ENCODE peak calls at places on chromosomes 6 and 20, in ten cellular contexts. J is HFF-Myc, D is breast epithelium, X is hepatocyte, U is cardiac fibroblast, G is sigmoid colon, H is ascending aorta, E is astrocyte of the spinal cord, C is dorsolateral prefrontal cortex, A is kidney epithelial cell. L is an unnamed sample.

GRCh38 chr6:97674802-97675201 is 391.8 kb upstream of the MMS22L start:
- DNase-seq in J (no peak), D (no peak), X (no peak), U (no peak), G (peak; percentile 36), H (no peak), E (peak; percentile 39), C (no peak), A (no peak), L (no peak)

GRCh38 chr6:22003219-22003779 is 293.5 kb downstream of the PRL start:
- DNase-seq in J (no peak), D (no peak), X (no peak), U (no peak), G (no peak), H (no peak), E (peak; percentile 28), C (no peak), A (no peak), L (no peak)

GRCh38 chr6:2021713-2022125 is 223.7 kb downstream of the GMDS start:
- DNase-seq in J (peak; percentile 63), D (peak; percentile 42), X (peak; percentile 14), U (peak; percentile 76), G (peak; percentile 67), H (no peak), E (peak; percentile 81), C (peak; percentile 54), A (no peak), L (peak; percentile 57)

GRCh38 chr20:25250508-25250907 is 2.6 kb downstream of the PYGB start:
- DNase-seq in J (no peak), D (peak; percentile 11), X (peak; percentile 3), U (no peak), G (no peak), H (peak; percentile 51), E (peak; percentile 47), C (peak; percentile 21), A (no peak), L (peak; percentile 90)

GRCh38 chr20:19735446-19735845 is 22.6 kb upstream of the RIN2 start:
- DNase-seq in J (peak; percentile 40), D (peak; percentile 52), X (peak; percentile 69), U (peak; percentile 91), G (peak; percentile 85), H (peak; percentile 93), E (peak; percentile 81), C (no peak), A (peak; percentile 75), L (peak; percentile 87)

GRCh38 chr6:31702421-31702818 is 704 bp downstream of the ABHD16A start:
- DNase-seq in J (no peak), D (no peak), X (no peak), U (no peak), G (no peak), H (no peak), E (no peak), C (no peak), A (no peak), L (peak; percentile 76)

GRCh38 chr6:82270791-82271392 is 23.3 kb upstream of the IBTK start:
- DNase-seq in J (no peak), D (no peak), X (peak; percentile 32), U (peak; percentile 54), G (no peak), H (no peak), E (peak; percentile 50), C (no peak), A (no peak), L (no peak)

GRCh38 chr6:106103728-106104109 is 17.6 kb downstream of the PRDM1 start:
- DNase-seq in J (no peak), D (peak; percentile 68), X (no peak), U (no peak), G (no peak), H (no peak), E (no peak), C (no peak), A (no peak), L (no peak)

GRCh38 chr6:41073968-41074691 is 1.4 kb downstream of the NFYA start:
- DNase-seq in J (no peak), D (no peak), X (peak; percentile 49), U (peak; percentile 34), G (no peak), H (no peak), E (peak; percentile 31), C (no peak), A (no peak), L (peak; percentile 85)

GRCh38 chr6:127100510-127101140 is 17.8 kb upstream of the RSPO3 start:
- DNase-seq in J (no peak), D (no peak), X (no peak), U (peak; percentile 25), G (no peak), H (no peak), E (peak; percentile 42), C (no peak), A (no peak), L (peak; percentile 44)
- TF ChIP-seq CTCF in J (no peak), D (no peak), X (peak; percentile 45), U (peak; percentile 47), G (no peak), H (no peak), E (peak; percentile 39), C (peak; percentile 21), A (peak; percentile 15), L (peak; percentile 53)

DNA sequence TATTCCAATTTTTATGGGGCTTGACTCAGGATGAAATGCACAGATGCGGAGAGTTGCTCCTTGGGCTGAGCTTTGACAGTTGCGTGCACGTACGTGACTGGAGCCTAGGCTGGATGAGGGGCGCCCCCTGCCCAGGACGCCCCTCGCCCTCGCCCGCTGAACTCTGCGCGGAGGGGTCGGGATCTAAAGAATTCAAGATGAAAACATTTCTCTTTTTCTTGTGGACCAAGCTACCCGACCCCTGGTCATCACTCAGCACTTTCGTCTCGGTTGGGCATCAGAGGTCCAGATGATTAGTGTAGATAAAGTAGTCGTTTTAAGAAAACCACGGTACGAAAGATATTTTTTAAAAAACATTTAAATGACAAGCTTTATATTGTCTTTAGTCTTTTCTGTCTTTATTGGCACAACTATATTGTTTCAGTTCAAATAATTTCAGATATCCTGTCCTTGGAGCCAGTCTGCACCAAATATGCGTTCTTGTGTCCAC is 745 bp downstream of the DTD1 start:
- DNase-seq in J (no peak), D (no peak), X (no peak), U (no peak), G (no peak), H (no peak), E (no peak), C (no peak), A (no peak), L (no peak)
- TF ChIP-seq CTCF in J (no peak), D (no peak), X (no peak), U (no peak), G (no peak), H (no peak), E (no peak), C (no peak), A (no peak), L (no peak)

DNA sequence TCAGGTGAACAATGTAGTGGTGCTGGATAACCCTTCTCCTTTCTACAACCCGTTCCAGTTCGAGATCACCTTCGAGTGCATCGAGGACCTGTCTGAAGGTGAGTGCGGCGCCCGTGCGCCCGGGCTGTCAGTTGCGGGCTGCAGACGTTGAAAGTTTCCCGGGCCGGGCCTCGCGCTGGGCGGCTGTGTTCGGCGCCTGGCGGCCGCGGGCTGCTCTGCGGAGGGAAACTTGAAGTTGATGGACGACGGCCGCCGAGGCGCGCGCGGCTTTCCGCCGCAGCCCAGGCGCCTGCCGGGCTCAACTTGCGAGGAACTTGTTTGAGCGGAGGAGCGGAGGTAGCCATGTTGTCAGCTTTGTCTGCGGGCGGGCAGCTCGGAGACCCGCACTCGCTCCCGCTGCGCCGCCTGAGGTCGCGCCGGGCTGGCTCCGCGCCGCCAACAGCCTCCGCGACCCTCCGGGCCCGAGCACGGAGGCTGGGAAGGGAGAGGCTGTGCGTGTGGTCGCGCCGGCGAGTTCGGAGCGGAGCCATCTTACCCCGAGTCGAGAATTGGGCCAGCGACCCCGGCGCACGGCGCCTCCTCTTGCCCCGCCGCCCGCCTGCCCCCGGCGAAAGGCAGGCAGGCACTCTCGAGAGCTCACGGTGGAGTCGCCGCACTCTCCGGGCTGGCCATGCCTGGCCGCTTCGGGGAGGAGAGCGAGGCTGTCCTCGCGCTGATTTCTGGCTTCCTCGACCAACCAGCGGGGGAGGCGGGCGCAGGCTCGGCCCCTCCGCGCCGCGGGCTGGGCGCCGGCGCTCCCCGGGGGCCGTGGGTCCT is 681 bp downstream of the ASF1A start:
- DNase-seq in J (no peak), D (peak; percentile 29), X (peak; percentile 74), U (peak; percentile 78), G (peak; percentile 79), H (peak; percentile 80), E (peak; percentile 72), C (no peak), A (no peak), L (peak; percentile 95)
- TF ChIP-seq CTCF in J (no peak), D (no peak), X (no peak), U (no peak), G (no peak), H (no peak), E (no peak), C (no peak), A (no peak), L (no peak)

GRCh38 chr20:50744143-50744792 is 12.9 kb downstream of the PARD6B start:
- DNase-seq in J (peak; percentile 81), D (peak; percentile 78), X (peak; percentile 92), U (peak; percentile 93), G (peak; percentile 90), H (peak; percentile 87), E (peak; percentile 90), C (no peak), A (no peak), L (peak; percentile 93)
- TF ChIP-seq CTCF in J (peak; percentile 24), D (no peak), X (peak; percentile 59), U (peak; percentile 47), G (no peak), H (peak; percentile 45), E (peak; percentile 55), C (no peak), A (peak; percentile 60), L (peak; percentile 55)

GRCh38 chr6:28408076-28408802 is 8.7 kb upstream of the ZSCAN12 start:
- DNase-seq in J (no peak), D (no peak), X (peak; percentile 21), U (no peak), G (no peak), H (no peak), E (no peak), C (no peak), A (no peak), L (no peak)
- TF ChIP-seq CTCF in J (no peak), D (no peak), X (no peak), U (no peak), G (no peak), H (no peak), E (no peak), C (no peak), A (no peak), L (no peak)

DNA sequence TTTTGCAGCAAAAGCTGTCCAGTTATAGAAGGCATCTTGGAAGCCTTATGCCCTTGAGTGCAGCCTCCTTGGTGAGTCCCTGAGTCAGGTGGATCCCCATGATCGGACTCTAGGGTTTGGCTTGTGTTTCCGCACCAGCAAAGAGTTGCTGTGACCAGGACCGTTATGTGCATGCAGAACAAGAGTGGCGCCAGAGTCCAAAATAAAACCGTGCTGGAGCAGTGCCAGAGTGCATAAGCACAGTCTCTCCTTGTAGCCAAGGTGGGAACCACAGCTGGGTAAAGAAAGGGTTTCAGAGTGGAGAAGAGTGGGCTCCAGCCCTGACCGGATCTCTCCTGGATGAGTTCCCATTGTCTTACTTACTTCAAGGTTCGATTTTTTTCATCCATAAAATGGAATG is 58.6 kb downstream of the FOXA2 start:
- DNase-seq in J (no peak), D (no peak), X (no peak), U (no peak), G (no peak), H (no peak), E (no peak), C (no peak), A (no peak), L (no peak)
- TF ChIP-seq CTCF in J (no peak), D (no peak), X (no peak), U (no peak), G (no peak), H (no peak), E (no peak), C (no peak), A (no peak), L (no peak)

GRCh38 chr6:121858310-121858709 is 422.9 kb downstream of the GJA1 start:
- DNase-seq in J (no peak), D (no peak), X (no peak), U (no peak), G (no peak), H (no peak), E (no peak), C (no peak), A (no peak), L (no peak)
- TF ChIP-seq CTCF in J (no peak), D (no peak), X (no peak), U (no peak), G (no peak), H (no peak), E (no peak), C (no peak), A (no peak), L (no peak)

L was measured in osteoblast.